ENCODE peak calls at places on chromosomes 5 and 9, in nine cellular contexts. N, L, Z, F, A, R, H, D and I are unnamed samples. For H3K4me1, the result is how much of the 10 kb centered on the place peaks cover.

GRCh38 chr9:69078581-69078980 is 43.0 kb downstream of the FXN start:
- DNase-seq in R (no peak), D (no peak), A (peak), N (no peak), H (no peak), F (no peak), L (no peak), Z (no peak), I (no peak)

GRCh38 chr5:87825583-87825982 is 412.9 kb upstream of the CCNH start:
- DNase-seq in Z (no peak), L (no peak), R (no peak), A (no peak), H (no peak), N (peak), D (no peak), F (no peak), I (no peak)

GRCh38 chr5:11560915-11561697 is 343.1 kb downstream of the CTNND2 start:
- DNase-seq in F (no peak), R (no peak), H (no peak), A (no peak), N (no peak), L (no peak), D (no peak), Z (no peak), I (no peak)

GRCh38 chr9:7332780-7333179 is 466.8 kb downstream of the DMAC1 start:
- DNase-seq in A (no peak), R (no peak), L (no peak), N (no peak), F (no peak), D (no peak), Z (no peak), H (no peak), I (no peak)

GRCh38 chr5:127985811-127986325 is 97.7 kb upstream of the SLC12A2 start:
- DNase-seq in F (no peak), H (no peak), L (no peak), N (no peak), A (peak), D (no peak), R (no peak), Z (no peak), I (no peak)

GRCh38 chr5:86979801-86980510 is 287.7 kb upstream of the RASA1 start:
- DNase-seq in F (peak), H (peak), L (no peak), R (no peak), A (peak), D (peak), Z (no peak), N (peak), I (no peak)

GRCh38 chr9:87469833-87470465 is 27.7 kb upstream of the DAPK1 start:
- DNase-seq in L (no peak), D (no peak), Z (no peak), F (no peak), R (no peak), H (no peak), N (no peak), A (no peak), I (no peak)

GRCh38 chr5:35316611-35317307 is 86.5 kb upstream of the PRLR start:
- DNase-seq in L (no peak), H (no peak), Z (no peak), D (peak), R (no peak), A (no peak), N (peak), F (peak), I (no peak)

GRCh38 chr5:115379622-115380344 is 83.3 kb upstream of the CCDC112 start:
- DNase-seq in R (no peak), Z (no peak), H (peak), L (no peak), N (no peak), F (peak), D (no peak), A (no peak), I (no peak)

GRCh38 chr5:54624671-54625583 is 107.4 kb downstream of the SNX18 start:
- DNase-seq in D (peak), H (no peak), R (no peak), L (no peak), N (no peak), Z (no peak), A (peak), F (no peak), I (no peak)

GRCh38 chr9:33852216-33852826 is 35.4 kb downstream of the UBE2R2 start:
- DNase-seq in D (peak), Z (peak), R (peak), L (peak), N (peak), A (peak), F (peak), H (peak), I (peak)

GRCh38 chr9:136787690-136788400 is 3.3 kb upstream of the TMEM141 start:
- DNase-seq in R (peak), L (peak), H (no peak), N (peak), A (peak), D (peak), F (peak), Z (peak), I (peak)

GRCh38 chr9:108467653-108468324 is 388.0 kb downstream of the ACTL7B start:
- DNase-seq in H (no peak), Z (no peak), A (peak), N (no peak), L (no peak), F (no peak), R (no peak), D (peak), I (no peak)

GRCh38 chr5:106189121-106189809 is 1481.5 kb downstream of the EFNA5 start:
- DNase-seq in N (no peak), R (no peak), H (no peak), F (no peak), L (no peak), A (no peak), D (no peak), Z (no peak), I (no peak)

GRCh38 chr5:134143964-134144941 is 29.8 kb downstream of the TCF7 start:
- DNase-seq in N (no peak), A (no peak), H (no peak), D (no peak), F (no peak), L (no peak), R (no peak), Z (no peak), I (no peak)
- H3K4me1 ChIP-seq in N (under half), A (under half), H (under half), D (under half), F (under half), L (under half), R (under half), Z (under half), I (under half)

GRCh38 chr5:175659546-175660248 is 1.8 kb downstream of the HRH2 start:
- DNase-seq in A (no peak), Z (no peak), F (no peak), R (no peak), D (no peak), L (no peak), H (no peak), N (no peak), I (no peak)

GRCh38 chr5:175655411-175655810 is 2.5 kb upstream of the HRH2 start:
- DNase-seq in Z (no peak), N (no peak), D (no peak), L (no peak), R (no peak), A (no peak), F (no peak), H (no peak), I (no peak)

GRCh38 chr5:175656966-175657365 is 905 bp upstream of the HRH2 start:
- DNase-seq in H (no peak), L (no peak), F (no peak), N (no peak), D (no peak), R (no peak), Z (no peak), A (no peak), I (no peak)

GRCh38 chr5:175657593-175658271 is at the start of gene HRH2:
- DNase-seq in H (no peak), L (peak), Z (peak), N (peak), A (peak), D (no peak), R (no peak), F (peak), I (peak)

GRCh38 chr5:175658299-175659145 is 651 bp downstream of the HRH2 start:
- DNase-seq in R (no peak), L (peak), Z (no peak), F (no peak), A (no peak), D (no peak), H (no peak), N (peak), I (no peak)
- H3K4me1 ChIP-seq in R (under half), L (half or more), Z (under half), F (under half), A (under half), D (under half), H (under half), N (under half), I (under half)

DNA sequence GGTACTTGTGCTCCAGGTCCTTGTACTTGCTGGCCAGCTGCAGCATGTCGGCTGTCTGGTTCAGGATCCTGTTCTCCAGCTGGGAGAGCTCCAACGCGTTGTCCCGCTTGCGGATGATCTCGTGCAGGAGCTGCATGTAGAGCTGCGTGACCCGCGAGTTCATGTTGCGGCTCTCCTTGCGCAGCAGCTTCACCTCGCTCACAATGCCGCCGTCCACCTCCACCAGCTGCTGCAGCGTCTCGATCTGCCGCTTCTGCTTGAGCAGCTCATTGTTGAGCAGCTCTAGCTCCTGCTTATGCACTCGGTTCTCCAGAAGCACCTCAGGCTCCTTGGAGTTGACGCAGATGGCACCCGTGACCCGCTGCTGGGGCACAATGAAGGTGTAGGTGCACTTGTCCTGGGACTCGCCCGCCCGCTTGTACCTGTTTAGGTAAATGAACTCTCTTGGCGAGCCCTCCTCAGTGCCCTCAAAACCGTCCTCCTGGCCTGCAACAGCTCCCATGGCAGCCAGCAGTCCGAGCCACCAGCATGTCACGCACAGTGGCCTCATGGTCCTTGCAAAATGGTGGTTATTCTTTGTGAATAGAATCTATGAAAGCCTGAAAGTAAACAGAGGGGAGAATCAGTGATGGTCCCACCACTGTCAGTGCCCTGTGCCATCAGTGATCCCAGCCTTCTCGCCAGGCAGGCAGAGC is 14.1 kb downstream of the ANGPTL2 start:
- DNase-seq in N (no peak), A (no peak), F (no peak), R (no peak), L (no peak), H (no peak), D (no peak), Z (no peak), I (no peak)
- H3K4me1 ChIP-seq in N (under half), A (under half), F (under half), R (under half), L (under half), H (under half), D (under half), Z (under half), I (under half)

DNA sequence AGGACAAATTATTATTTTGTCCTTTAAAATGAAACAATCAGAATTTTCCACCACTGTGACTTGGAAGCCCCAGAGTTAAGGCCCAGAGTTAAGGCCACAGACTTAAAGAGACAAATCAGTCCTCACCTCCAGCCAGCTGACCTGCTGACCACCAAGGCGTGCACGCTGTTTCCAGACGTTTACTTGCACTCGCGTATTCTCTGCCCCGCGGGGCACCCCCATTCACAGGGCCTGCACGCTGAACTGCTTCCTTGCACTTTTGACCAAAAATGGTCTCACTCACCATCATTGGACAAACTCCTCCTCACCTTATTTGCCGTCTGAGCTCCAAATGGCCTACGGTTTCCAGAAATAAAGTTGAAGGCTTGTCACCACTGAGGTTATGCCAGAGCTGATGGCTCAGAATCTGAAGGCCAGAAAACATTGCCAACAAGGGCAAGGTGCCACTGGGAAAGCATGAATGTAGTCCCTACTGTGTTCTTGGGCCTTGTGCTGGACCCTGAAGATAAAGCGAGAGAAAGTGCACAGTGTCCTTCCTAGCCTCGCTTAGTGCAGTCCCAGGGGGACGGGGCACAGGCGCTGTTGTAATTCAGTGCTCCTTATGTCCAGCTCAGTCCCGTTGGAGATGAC is 84.3 kb downstream of the NDFIP1 start:
- DNase-seq in D (no peak), R (no peak), Z (no peak), A (no peak), L (no peak), N (no peak), H (no peak), F (no peak), I (peak)
- H3K4me1 ChIP-seq in D (under half), R (under half), Z (under half), A (under half), L (under half), N (under half), H (under half), F (under half), I (under half)

DNA sequence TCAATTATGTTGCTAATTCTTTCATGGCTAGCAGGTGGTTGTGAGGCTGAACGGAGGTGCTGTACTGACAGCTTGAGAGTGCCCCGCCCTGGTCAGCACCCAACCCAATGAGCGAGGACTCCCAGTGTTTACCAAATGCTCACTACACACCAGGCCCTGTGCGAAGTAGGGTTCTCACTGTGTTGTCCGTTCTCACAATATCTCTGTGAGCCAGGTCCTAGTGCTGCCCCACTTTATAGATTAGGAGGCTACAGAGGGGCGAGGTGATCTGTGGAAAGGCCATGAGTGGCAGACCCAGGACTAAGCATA is 28.2 kb downstream of the COL15A1 start:
- DNase-seq in R (no peak), F (no peak), D (no peak), L (no peak), N (no peak), Z (no peak), A (no peak), H (no peak), I (no peak)
- H3K4me1 ChIP-seq in R (under half), F (under half), D (under half), L (under half), N (under half), Z (under half), A (under half), H (under half), I (under half)

GRCh38 chr5:134145779-134146581 is 30.8 kb downstream of the SKP1 start:
- DNase-seq in A (peak), R (peak), H (peak), F (peak), Z (peak), L (peak), N (peak), D (peak), I (peak)

GRCh38 chr5:134145061-134145757 is 30.7 kb downstream of the TCF7 start:
- DNase-seq in H (no peak), R (no peak), L (no peak), F (no peak), Z (no peak), A (no peak), D (no peak), N (no peak), I (no peak)

GRCh38 chr5:134148986-134149539 is 27.7 kb downstream of the SKP1 start:
- DNase-seq in L (no peak), Z (no peak), F (no peak), N (no peak), A (no peak), R (no peak), D (no peak), H (no peak), I (no peak)

GRCh38 chr5:134148316-134148715 is 28.4 kb downstream of the SKP1 start:
- DNase-seq in L (no peak), R (no peak), F (no peak), D (no peak), Z (no peak), A (no peak), H (no peak), N (no peak), I (no peak)

DNA sequence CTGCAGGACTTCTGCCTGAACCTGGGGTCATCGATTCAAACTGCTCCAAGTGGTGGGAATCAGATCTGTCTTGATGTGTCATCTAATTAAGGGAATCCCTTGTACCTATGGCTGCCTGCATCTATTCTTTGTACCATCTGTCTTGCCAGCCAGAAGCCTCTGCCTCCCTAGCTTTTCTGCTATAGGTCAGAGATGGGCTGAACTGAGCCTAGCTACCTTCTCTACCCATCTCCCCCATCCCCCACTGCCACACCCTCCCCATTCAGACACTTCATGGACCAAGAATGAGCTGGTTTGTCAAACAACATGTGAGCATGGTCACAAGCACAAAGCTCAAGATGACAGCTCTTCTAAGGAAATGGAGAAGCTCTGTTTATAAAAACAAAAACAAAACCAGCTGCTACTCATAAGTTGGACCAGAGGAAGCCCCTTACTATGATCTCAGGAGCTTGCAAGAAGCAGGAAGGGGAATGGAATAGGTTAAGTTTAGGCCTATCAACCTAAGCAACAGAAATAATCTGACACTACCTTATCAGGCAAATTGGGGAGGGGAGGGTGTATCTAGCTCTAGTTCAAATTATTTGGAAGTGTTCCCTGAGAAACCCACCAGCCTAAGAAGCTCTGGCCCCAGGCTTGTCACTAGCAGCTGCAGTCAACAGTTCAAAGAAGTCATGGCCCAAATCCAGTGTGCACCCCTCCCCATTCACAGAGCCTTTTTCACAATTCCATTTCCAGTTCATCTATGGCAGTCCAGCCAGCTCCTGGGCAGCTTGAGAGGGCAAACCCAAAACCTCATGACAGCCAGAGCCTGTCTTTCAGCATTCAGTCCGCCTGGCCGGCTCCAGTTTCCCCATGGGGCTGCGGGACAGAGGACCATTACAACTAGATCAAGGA is 29.9 kb downstream of the SKP1 start:
- DNase-seq in D (peak), F (peak), A (no peak), N (no peak), Z (no peak), L (no peak), R (no peak), H (no peak), I (no peak)
- H3K4me1 ChIP-seq in D (under half), F (under half), A (under half), N (under half), Z (under half), L (under half), R (under half), H (under half), I (under half)

GRCh38 chr5:169721771-169722170 is 84.7 kb downstream of the DOCK2 start:
- DNase-seq in Z (no peak), L (no peak), N (no peak), D (no peak), R (no peak), H (no peak), A (no peak), F (no peak), I (no peak)

GRCh38 chr5:169717298-169717697 is 80.2 kb downstream of the DOCK2 start:
- DNase-seq in H (no peak), R (no peak), A (peak), Z (no peak), L (no peak), F (peak), D (peak), N (no peak), I (no peak)

GRCh38 chr5:169723103-169723831 is 86.2 kb downstream of the DOCK2 start:
- DNase-seq in A (no peak), Z (no peak), F (no peak), N (no peak), D (no peak), R (no peak), H (no peak), L (no peak), I (no peak)

GRCh38 chr5:169716287-169716686 is 79.2 kb downstream of the DOCK2 start:
- DNase-seq in D (peak), N (peak), R (no peak), H (no peak), Z (no peak), L (no peak), F (peak), A (peak), I (no peak)

GRCh38 chr5:169719360-169720314 is 82.6 kb downstream of the DOCK2 start:
- DNase-seq in N (no peak), F (no peak), D (no peak), A (no peak), R (no peak), L (no peak), H (no peak), Z (no peak), I (no peak)
- H3K4me1 ChIP-seq in N (under half), F (under half), D (under half), A (under half), R (under half), L (under half), H (under half), Z (under half), I (under half)

GRCh38 chr5:124683917-124684555 is 62.4 kb downstream of the ZNF608 start:
- DNase-seq in A (no peak), H (no peak), L (no peak), R (no peak), F (no peak), D (no peak), Z (no peak), N (no peak), I (no peak)
- H3K4me1 ChIP-seq in A (half or more), H (under half), L (under half), R (under half), F (under half), D (under half), Z (under half), N (under half), I (under half)

GRCh38 chr5:14173419-14174234 is 30.5 kb downstream of the TRIO start:
- DNase-seq in A (no peak), N (no peak), F (no peak), L (no peak), H (no peak), R (no peak), D (peak), Z (no peak), I (no peak)
- H3K4me1 ChIP-seq in A (under half), N (under half), F (under half), L (under half), H (under half), R (half or more), D (half or more), Z (half or more), I (under half)